ENCODE peak calls at places on chromosomes 1 and 21, in five cellular contexts. One of them, this sample, is unnamed.
A peak's percentile ranks its signal among the peaks of the same experiment; 100 is the strongest.

GRCh38 chr21:44711327-44712202 is at the start of gene TSPEAR:
- DNase-seq in GM12878: no peak
- DNase-seq in sigmoid colon: peak; percentile 54
- DNase-seq in transverse colon: no peak
- DNase-seq in stomach: no peak
- DNase-seq in this sample: peak; percentile 72

GRCh38 chr1:1215881-1216605 is 2.1 kb upstream of the TNFRSF4 start:
- DNase-seq in GM12878: no peak
- DNase-seq in sigmoid colon: no peak
- DNase-seq in transverse colon: no peak
- DNase-seq in stomach: no peak
- DNase-seq in this sample: no peak

GRCh38 chr1:1763657-1764621 is 14.3 kb downstream of the NADK start:
- DNase-seq in GM12878: no peak
- DNase-seq in sigmoid colon: no peak
- DNase-seq in transverse colon: no peak
- DNase-seq in stomach: peak; percentile 52
- DNase-seq in this sample: no peak

GRCh38 chr1:21518774-21519455 is 9.7 kb downstream of the ALPL start:
- DNase-seq in GM12878: no peak
- DNase-seq in sigmoid colon: no peak
- DNase-seq in transverse colon: no peak
- DNase-seq in stomach: no peak
- DNase-seq in this sample: no peak

GRCh38 chr1:234989019-234989418 is 139.6 kb downstream of the TOMM20 start:
- DNase-seq in GM12878: no peak
- DNase-seq in sigmoid colon: peak; percentile 7
- DNase-seq in transverse colon: no peak
- DNase-seq in stomach: no peak
- DNase-seq in this sample: no peak

GRCh38 chr1:53145942-53146708 is 3.7 kb upstream of the SLC1A7 start:
- DNase-seq in GM12878: no peak
- DNase-seq in sigmoid colon: peak; percentile 86
- DNase-seq in transverse colon: peak; percentile 49
- DNase-seq in stomach: peak; percentile 87
- DNase-seq in this sample: no peak

GRCh38 chr1:218069180-218069579 is 215.9 kb upstream of the RRP15 start:
- DNase-seq in GM12878: no peak
- DNase-seq in sigmoid colon: no peak
- DNase-seq in transverse colon: no peak
- DNase-seq in stomach: no peak
- DNase-seq in this sample: no peak

GRCh38 chr1:221793439-221794078 is 51.7 kb upstream of the DUSP10 start:
- DNase-seq in GM12878: peak; percentile 70
- DNase-seq in sigmoid colon: no peak
- DNase-seq in transverse colon: no peak
- DNase-seq in stomach: no peak
- DNase-seq in this sample: no peak

GRCh38 chr1:26210471-26210870 is 20.1 kb downstream of the CATSPER4 start:
- DNase-seq in GM12878: no peak
- DNase-seq in sigmoid colon: no peak
- DNase-seq in transverse colon: no peak
- DNase-seq in stomach: no peak
- DNase-seq in this sample: no peak

GRCh38 chr1:63454269-63454668 is 68.8 kb downstream of the ITGB3BP start:
- DNase-seq in GM12878: no peak
- DNase-seq in sigmoid colon: no peak
- DNase-seq in transverse colon: no peak
- DNase-seq in stomach: no peak
- DNase-seq in this sample: no peak

GRCh38 chr1:85308837-85309350 is 32.5 kb upstream of the BCL10 start:
- DNase-seq in GM12878: no peak
- DNase-seq in sigmoid colon: no peak
- DNase-seq in transverse colon: no peak
- DNase-seq in stomach: no peak
- DNase-seq in this sample: no peak

GRCh38 chr1:192453360-192454045 is 122.1 kb upstream of the RGS1 start:
- DNase-seq in GM12878: no peak
- DNase-seq in sigmoid colon: no peak
- DNase-seq in transverse colon: no peak
- DNase-seq in stomach: no peak
- DNase-seq in this sample: no peak

GRCh38 chr1:7616953-7617352 is 154.1 kb upstream of the VAMP3 start:
- DNase-seq in GM12878: no peak
- DNase-seq in sigmoid colon: peak; percentile 39
- DNase-seq in transverse colon: no peak
- DNase-seq in stomach: no peak
- DNase-seq in this sample: no peak

GRCh38 chr1:110756506-110756905 is 81.8 kb upstream of the KCNA3 start:
- DNase-seq in GM12878: no peak
- DNase-seq in sigmoid colon: no peak
- DNase-seq in transverse colon: no peak
- DNase-seq in stomach: no peak
- DNase-seq in this sample: no peak

GRCh38 chr1:184486761-184487445 is 100.1 kb downstream of the C1orf21 start:
- DNase-seq in GM12878: no peak
- DNase-seq in sigmoid colon: no peak
- DNase-seq in transverse colon: no peak
- DNase-seq in stomach: no peak
- DNase-seq in this sample: no peak

GRCh38 chr1:1206376-1207253 is at the start of gene TNFRSF18:
- DNase-seq in GM12878: no peak
- DNase-seq in sigmoid colon: no peak
- DNase-seq in transverse colon: peak; percentile 75
- DNase-seq in stomach: peak; percentile 64
- DNase-seq in this sample: no peak

GRCh38 chr21:45592208-45592619 is 50.0 kb upstream of the SLC19A1 start:
- DNase-seq in GM12878: peak; percentile 73
- DNase-seq in sigmoid colon: peak; percentile 54
- DNase-seq in transverse colon: peak; percentile 18
- DNase-seq in stomach: no peak
- DNase-seq in this sample: peak; percentile 18

GRCh38 chr1:230515451-230516145 is 89.5 kb upstream of the PGBD5 start:
- DNase-seq in GM12878: no peak
- DNase-seq in sigmoid colon: no peak
- DNase-seq in transverse colon: no peak
- DNase-seq in stomach: no peak
- DNase-seq in this sample: no peak

GRCh38 chr1:10019561-10019960 is 13.2 kb upstream of the UBE4B start:
- DNase-seq in GM12878: no peak
- DNase-seq in sigmoid colon: no peak
- DNase-seq in transverse colon: no peak
- DNase-seq in stomach: no peak
- DNase-seq in this sample: no peak

GRCh38 chr1:7886346-7886745 is 33.5 kb upstream of the UTS2 start:
- DNase-seq in GM12878: no peak
- DNase-seq in sigmoid colon: no peak
- DNase-seq in transverse colon: no peak
- DNase-seq in stomach: no peak
- DNase-seq in this sample: no peak

GRCh38 chr1:184972281-184973055 is 1.8 kb downstream of the NIBAN1 start:
- DNase-seq in GM12878: no peak
- DNase-seq in sigmoid colon: no peak
- DNase-seq in transverse colon: no peak
- DNase-seq in stomach: no peak
- DNase-seq in this sample: no peak

GRCh38 chr1:165364432-165365133 is 8.1 kb upstream of the LMX1A start:
- DNase-seq in GM12878: no peak
- DNase-seq in sigmoid colon: peak; percentile 77
- DNase-seq in transverse colon: no peak
- DNase-seq in stomach: no peak
- DNase-seq in this sample: peak; percentile 88

GRCh38 chr21:28196981-28197380 is 795.7 kb downstream of the LTN1 start:
- DNase-seq in GM12878: no peak
- DNase-seq in sigmoid colon: no peak
- DNase-seq in transverse colon: no peak
- DNase-seq in stomach: no peak
- DNase-seq in this sample: no peak

GRCh38 chr1:226428348-226429050 is 20.6 kb upstream of the PARP1 start:
- DNase-seq in GM12878: no peak
- DNase-seq in sigmoid colon: no peak
- DNase-seq in transverse colon: no peak
- DNase-seq in stomach: no peak
- DNase-seq in this sample: no peak

GRCh38 chr1:226425431-226426031 is 17.6 kb upstream of the PARP1 start:
- DNase-seq in GM12878: no peak
- DNase-seq in sigmoid colon: no peak
- DNase-seq in transverse colon: no peak
- DNase-seq in stomach: no peak
- DNase-seq in this sample: no peak

GRCh38 chr1:226427131-226427530 is 19.2 kb upstream of the PARP1 start:
- DNase-seq in GM12878: no peak
- DNase-seq in sigmoid colon: no peak
- DNase-seq in transverse colon: no peak
- DNase-seq in stomach: no peak
- DNase-seq in this sample: no peak

GRCh38 chr1:226429868-226430715 is 22.2 kb upstream of the PARP1 start:
- DNase-seq in GM12878: no peak
- DNase-seq in sigmoid colon: no peak
- DNase-seq in transverse colon: no peak
- DNase-seq in stomach: no peak
- DNase-seq in this sample: no peak

DNA sequence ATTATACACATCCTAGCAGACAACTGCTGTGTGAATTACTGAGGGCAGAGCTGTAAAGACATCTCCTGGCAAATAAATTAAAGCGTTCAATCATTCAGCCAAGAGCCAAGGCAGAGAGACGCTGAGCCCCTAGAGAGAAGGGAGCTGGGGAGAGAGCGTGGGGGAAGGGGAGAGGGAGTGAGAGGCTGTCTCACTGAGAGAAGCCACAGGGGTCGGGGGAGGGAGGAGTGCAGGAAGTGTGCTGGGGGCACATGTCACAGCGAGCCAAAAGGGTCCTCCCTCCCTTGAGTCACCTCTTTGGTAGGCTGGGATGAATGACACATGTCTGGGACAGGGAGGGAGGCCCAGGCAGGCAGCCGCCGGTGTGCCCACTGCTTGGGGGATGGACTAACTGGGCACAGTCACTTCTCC is 21.2 kb upstream of the PARP1 start:
- DNase-seq in GM12878: no peak
- DNase-seq in sigmoid colon: no peak
- DNase-seq in transverse colon: no peak
- DNase-seq in stomach: no peak
- DNase-seq in this sample: no peak
- TF ChIP-seq EP300 in GM12878: no peak
- TF ChIP-seq EP300 in sigmoid colon: no peak
- TF ChIP-seq EP300 in transverse colon: no peak
- TF ChIP-seq EP300 in stomach: no peak
- TF ChIP-seq EP300 in this sample: no peak

DNA sequence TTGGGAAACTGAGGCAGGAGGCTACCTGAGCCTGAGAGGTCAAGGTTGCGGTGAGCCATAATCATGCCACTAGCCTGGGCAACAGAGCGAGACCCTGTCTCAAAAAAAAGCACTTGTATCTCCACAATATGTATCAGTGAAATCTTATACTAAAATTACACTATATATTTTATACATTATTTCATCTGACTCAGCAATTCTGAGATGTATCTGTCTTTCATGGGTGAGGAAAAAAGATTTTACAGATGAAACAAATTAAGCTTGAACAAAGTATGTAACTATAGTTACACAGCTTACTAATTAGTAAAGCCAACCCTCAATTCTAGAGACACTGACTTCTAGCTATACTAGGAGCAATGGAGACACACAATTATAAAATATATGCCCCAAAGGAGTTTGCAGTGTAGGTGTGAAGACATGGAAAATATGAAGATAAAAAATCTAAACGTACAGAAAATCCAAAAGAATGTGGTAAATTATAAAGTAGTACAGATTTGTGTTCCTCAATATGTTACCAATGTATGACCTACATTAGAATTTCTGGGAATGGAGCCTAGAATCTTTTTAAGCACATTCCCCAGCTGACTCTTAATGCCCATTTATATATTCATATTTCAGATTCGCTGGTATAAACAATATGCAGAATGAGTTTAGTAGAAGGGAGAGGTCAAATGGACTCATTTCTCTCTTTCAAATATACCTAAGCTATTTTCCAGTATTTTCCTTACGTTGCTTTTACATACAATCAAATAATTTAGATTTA is 14.6 kb downstream of the GTF2B start:
- DNase-seq in GM12878: no peak
- DNase-seq in sigmoid colon: no peak
- DNase-seq in transverse colon: no peak
- DNase-seq in stomach: no peak
- DNase-seq in this sample: no peak
- TF ChIP-seq POLR2AphosphoS5 in GM12878: no peak
- TF ChIP-seq POLR2AphosphoS5 in sigmoid colon: no peak
- TF ChIP-seq POLR2AphosphoS5 in transverse colon: no peak
- TF ChIP-seq POLR2AphosphoS5 in stomach: no peak
- TF ChIP-seq POLR2AphosphoS5 in this sample: no peak

GRCh38 chr1:205326812-205327466 is 5.4 kb upstream of the NUAK2 start:
- DNase-seq in GM12878: no peak
- DNase-seq in sigmoid colon: no peak
- DNase-seq in transverse colon: no peak
- DNase-seq in stomach: no peak
- DNase-seq in this sample: no peak
- TF ChIP-seq EP300 in GM12878: no peak
- TF ChIP-seq EP300 in sigmoid colon: no peak
- TF ChIP-seq EP300 in transverse colon: no peak
- TF ChIP-seq EP300 in stomach: no peak
- TF ChIP-seq EP300 in this sample: no peak

GRCh38 chr21:33552093-33552998 is 9.5 kb downstream of the SON start:
- DNase-seq in GM12878: no peak
- DNase-seq in sigmoid colon: no peak
- DNase-seq in transverse colon: no peak
- DNase-seq in stomach: no peak
- DNase-seq in this sample: no peak

GRCh38 chr21:33551664-33552063 is 8.8 kb downstream of the SON start:
- DNase-seq in GM12878: no peak
- DNase-seq in sigmoid colon: no peak
- DNase-seq in transverse colon: no peak
- DNase-seq in stomach: no peak
- DNase-seq in this sample: no peak

GRCh38 chr21:33549848-33550771 is 7.3 kb downstream of the SON start:
- DNase-seq in GM12878: no peak
- DNase-seq in sigmoid colon: no peak
- DNase-seq in transverse colon: no peak
- DNase-seq in stomach: no peak
- DNase-seq in this sample: no peak

GRCh38 chr21:33552999-33553598 is 10.3 kb downstream of the SON start:
- DNase-seq in GM12878: no peak
- DNase-seq in sigmoid colon: no peak
- DNase-seq in transverse colon: no peak
- DNase-seq in stomach: no peak
- DNase-seq in this sample: no peak

GRCh38 chr21:33550772-33551660 is 8.2 kb downstream of the SON start:
- DNase-seq in GM12878: no peak
- DNase-seq in sigmoid colon: no peak
- DNase-seq in transverse colon: no peak
- DNase-seq in stomach: no peak
- DNase-seq in this sample: no peak
- TF ChIP-seq POLR2AphosphoS5 in GM12878: peak; percentile 36
- TF ChIP-seq POLR2AphosphoS5 in sigmoid colon: no peak
- TF ChIP-seq POLR2AphosphoS5 in transverse colon: no peak
- TF ChIP-seq POLR2AphosphoS5 in stomach: no peak
- TF ChIP-seq POLR2AphosphoS5 in this sample: no peak

This sample was measured in suprapubic skin.